ENCODE peak calls at places on chromosome 4, in eight cellular contexts. One of them, this sample, is unnamed.

GRCh38 chr4:89196745-89197144 is 85.4 kb downstream of the TIGD2 start:
- DNase-seq in kidney: no peak
- DNase-seq in spleen: no peak
- DNase-seq in H9: no peak
- DNase-seq in endodermal cell: no peak
- DNase-seq in HCT116: no peak
- DNase-seq in right atrium auricular region: no peak
- DNase-seq in uterus: no peak
- DNase-seq in this sample: no peak

GRCh38 chr4:187944179-187944578 is 51.4 kb upstream of the ZFP42 start:
- DNase-seq in HCT116: no peak
- DNase-seq in spleen: no peak
- DNase-seq in endodermal cell: no peak
- DNase-seq in right atrium auricular region: no peak
- DNase-seq in uterus: no peak
- DNase-seq in H9: no peak
- DNase-seq in kidney: no peak
- DNase-seq in this sample: no peak

GRCh38 chr4:143336828-143337599 is at the start of gene GAB1:
- DNase-seq in HCT116: no peak
- DNase-seq in right atrium auricular region: peak; percentile 78
- DNase-seq in spleen: peak; percentile 94
- DNase-seq in H9: peak; percentile 85
- DNase-seq in uterus: peak; percentile 74
- DNase-seq in kidney: peak; percentile 93
- DNase-seq in endodermal cell: peak; percentile 94
- DNase-seq in this sample: no peak

GRCh38 chr4:15691346-15692140 is 9.9 kb downstream of the FAM200B start:
- DNase-seq in right atrium auricular region: no peak
- DNase-seq in HCT116: no peak
- DNase-seq in kidney: no peak
- DNase-seq in uterus: no peak
- DNase-seq in H9: no peak
- DNase-seq in endodermal cell: no peak
- DNase-seq in spleen: no peak
- DNase-seq in this sample: no peak

GRCh38 chr4:37561803-37562207 is 124.4 kb downstream of the RELL1 start:
- DNase-seq in HCT116: no peak
- DNase-seq in spleen: no peak
- DNase-seq in H9: no peak
- DNase-seq in endodermal cell: no peak
- DNase-seq in uterus: no peak
- DNase-seq in kidney: no peak
- DNase-seq in right atrium auricular region: no peak
- DNase-seq in this sample: no peak

GRCh38 chr4:3765271-3766206 is 646 bp upstream of the ADRA2C start:
- DNase-seq in endodermal cell: peak; percentile 89
- DNase-seq in H9: peak; percentile 83
- DNase-seq in HCT116: no peak
- DNase-seq in kidney: no peak
- DNase-seq in spleen: no peak
- DNase-seq in right atrium auricular region: no peak
- DNase-seq in uterus: peak; percentile 67
- DNase-seq in this sample: no peak

GRCh38 chr4:38667005-38667771 is 3.2 kb downstream of the KLF3 start:
- DNase-seq in endodermal cell: peak; percentile 91
- DNase-seq in H9: peak; percentile 93
- DNase-seq in HCT116: peak; percentile 88
- DNase-seq in right atrium auricular region: peak; percentile 96
- DNase-seq in spleen: no peak
- DNase-seq in uterus: peak; percentile 91
- DNase-seq in kidney: peak; percentile 80
- DNase-seq in this sample: peak; percentile 38

GRCh38 chr4:6688879-6689505 is 4.7 kb upstream of the S100P start:
- DNase-seq in H9: peak; percentile 81
- DNase-seq in kidney: peak; percentile 78
- DNase-seq in spleen: peak; percentile 82
- DNase-seq in uterus: no peak
- DNase-seq in endodermal cell: peak; percentile 91
- DNase-seq in right atrium auricular region: no peak
- DNase-seq in HCT116: peak; percentile 75
- DNase-seq in this sample: peak; percentile 65

GRCh38 chr4:153156263-153156662 is 48.0 kb upstream of the TRIM2 start:
- DNase-seq in spleen: no peak
- DNase-seq in endodermal cell: peak; percentile 81
- DNase-seq in uterus: no peak
- DNase-seq in kidney: no peak
- DNase-seq in right atrium auricular region: no peak
- DNase-seq in H9: no peak
- DNase-seq in HCT116: no peak
- DNase-seq in this sample: peak; percentile 11

GRCh38 chr4:159346681-159347080 is 243.8 kb downstream of the RAPGEF2 start:
- DNase-seq in spleen: no peak
- DNase-seq in HCT116: no peak
- DNase-seq in right atrium auricular region: no peak
- DNase-seq in kidney: no peak
- DNase-seq in H9: no peak
- DNase-seq in endodermal cell: no peak
- DNase-seq in uterus: no peak
- DNase-seq in this sample: no peak

GRCh38 chr4:157220026-157220881 is at the start of gene GRIA2:
- DNase-seq in spleen: peak; percentile 69
- DNase-seq in HCT116: no peak
- DNase-seq in endodermal cell: peak; percentile 94
- DNase-seq in right atrium auricular region: no peak
- DNase-seq in uterus: peak; percentile 67
- DNase-seq in H9: peak; percentile 83
- DNase-seq in kidney: peak; percentile 79
- DNase-seq in this sample: no peak

GRCh38 chr4:19947349-19947748 is 304.4 kb upstream of the SLIT2 start:
- DNase-seq in right atrium auricular region: no peak
- DNase-seq in H9: no peak
- DNase-seq in spleen: no peak
- DNase-seq in uterus: no peak
- DNase-seq in kidney: no peak
- DNase-seq in HCT116: no peak
- DNase-seq in endodermal cell: no peak
- DNase-seq in this sample: no peak

GRCh38 chr4:80631861-80632260 is 296.3 kb downstream of the CFAP299 start:
- DNase-seq in HCT116: no peak
- DNase-seq in endodermal cell: no peak
- DNase-seq in right atrium auricular region: no peak
- DNase-seq in kidney: no peak
- DNase-seq in uterus: no peak
- DNase-seq in spleen: no peak
- DNase-seq in H9: no peak
- DNase-seq in this sample: no peak

GRCh38 chr4:88054909-88055308 is 47.5 kb downstream of the PKD2 start:
- DNase-seq in uterus: no peak
- DNase-seq in H9: peak; percentile 60
- DNase-seq in kidney: no peak
- DNase-seq in endodermal cell: peak; percentile 73
- DNase-seq in right atrium auricular region: no peak
- DNase-seq in HCT116: peak; percentile 23
- DNase-seq in spleen: no peak
- DNase-seq in this sample: no peak

GRCh38 chr4:30755306-30755705 is 35.1 kb downstream of the PCDH7 start:
- DNase-seq in spleen: no peak
- DNase-seq in uterus: no peak
- DNase-seq in HCT116: no peak
- DNase-seq in endodermal cell: no peak
- DNase-seq in H9: no peak
- DNase-seq in kidney: no peak
- DNase-seq in right atrium auricular region: no peak
- DNase-seq in this sample: no peak

GRCh38 chr4:121822796-121823504 is 733 bp downstream of the CCNA2 start:
- DNase-seq in H9: peak; percentile 32
- DNase-seq in HCT116: no peak
- DNase-seq in uterus: peak; percentile 26
- DNase-seq in endodermal cell: peak; percentile 74
- DNase-seq in right atrium auricular region: no peak
- DNase-seq in spleen: no peak
- DNase-seq in kidney: no peak
- DNase-seq in this sample: peak; percentile 11

GRCh38 chr4:119212964-119213606 is 572 bp downstream of the USP53 start:
- DNase-seq in HCT116: peak; percentile 89
- DNase-seq in right atrium auricular region: peak; percentile 96
- DNase-seq in kidney: peak; percentile 97
- DNase-seq in uterus: peak; percentile 86
- DNase-seq in endodermal cell: peak; percentile 96
- DNase-seq in H9: peak; percentile 92
- DNase-seq in spleen: peak; percentile 94
- DNase-seq in this sample: peak; percentile 46

GRCh38 chr4:60637976-60638375 is 562.1 kb upstream of the ADGRL3 start:
- DNase-seq in HCT116: no peak
- DNase-seq in spleen: no peak
- DNase-seq in right atrium auricular region: no peak
- DNase-seq in kidney: no peak
- DNase-seq in H9: no peak
- DNase-seq in endodermal cell: no peak
- DNase-seq in uterus: no peak
- DNase-seq in this sample: no peak
- H3K9me3 ChIP-seq in HCT116: peaks cover 16% of the 10 kb centered on the region
- H3K9me3 ChIP-seq in spleen: peaks cover 46% of the 10 kb centered on the region
- H3K9me3 ChIP-seq in right atrium auricular region: no peaks in the 10 kb centered on the region
- H3K9me3 ChIP-seq in kidney: no peaks in the 10 kb centered on the region
- H3K9me3 ChIP-seq in H9: no peaks in the 10 kb centered on the region
- H3K9me3 ChIP-seq in endodermal cell: no peaks in the 10 kb centered on the region
- H3K9me3 ChIP-seq in uterus: peaks cover 3% of the 10 kb centered on the region
- H3K9me3 ChIP-seq in this sample: peaks cover 5% of the 10 kb centered on the region

GRCh38 chr4:174989791-174990190 is 71.6 kb downstream of the ADAM29 start:
- DNase-seq in HCT116: no peak
- DNase-seq in uterus: no peak
- DNase-seq in H9: no peak
- DNase-seq in kidney: no peak
- DNase-seq in right atrium auricular region: no peak
- DNase-seq in endodermal cell: no peak
- DNase-seq in spleen: no peak
- DNase-seq in this sample: no peak
- H3K9me3 ChIP-seq in HCT116: no peaks in the 10 kb centered on the region
- H3K9me3 ChIP-seq in uterus: peaks cover 5% of the 10 kb centered on the region
- H3K9me3 ChIP-seq in H9: no peaks in the 10 kb centered on the region
- H3K9me3 ChIP-seq in kidney: no peaks in the 10 kb centered on the region
- H3K9me3 ChIP-seq in right atrium auricular region: no peaks in the 10 kb centered on the region
- H3K9me3 ChIP-seq in endodermal cell: peaks cover 27% of the 10 kb centered on the region
- H3K9me3 ChIP-seq in spleen: peaks cover 28% of the 10 kb centered on the region
- H3K9me3 ChIP-seq in this sample: no peaks in the 10 kb centered on the region

GRCh38 chr4:1251773-1252066 is 2.8 kb upstream of the CTBP1 start:
- DNase-seq in kidney: no peak
- DNase-seq in uterus: no peak
- DNase-seq in spleen: peak; percentile 38
- DNase-seq in H9: no peak
- DNase-seq in right atrium auricular region: no peak
- DNase-seq in HCT116: no peak
- DNase-seq in endodermal cell: no peak
- DNase-seq in this sample: no peak

GRCh38 chr4:1252928-1253492 is 4.1 kb upstream of the CTBP1 start:
- DNase-seq in uterus: no peak
- DNase-seq in HCT116: no peak
- DNase-seq in right atrium auricular region: no peak
- DNase-seq in endodermal cell: no peak
- DNase-seq in kidney: no peak
- DNase-seq in spleen: no peak
- DNase-seq in H9: no peak
- DNase-seq in this sample: no peak

GRCh38 chr4:1255151-1255550 is 6.2 kb upstream of the CTBP1 start:
- DNase-seq in kidney: no peak
- DNase-seq in HCT116: no peak
- DNase-seq in endodermal cell: no peak
- DNase-seq in spleen: no peak
- DNase-seq in uterus: no peak
- DNase-seq in right atrium auricular region: no peak
- DNase-seq in H9: no peak
- DNase-seq in this sample: no peak

GRCh38 chr4:1255699-1256098 is 6.8 kb upstream of the CTBP1 start:
- DNase-seq in kidney: no peak
- DNase-seq in H9: no peak
- DNase-seq in uterus: no peak
- DNase-seq in HCT116: no peak
- DNase-seq in endodermal cell: no peak
- DNase-seq in right atrium auricular region: no peak
- DNase-seq in spleen: no peak
- DNase-seq in this sample: no peak

DNA sequence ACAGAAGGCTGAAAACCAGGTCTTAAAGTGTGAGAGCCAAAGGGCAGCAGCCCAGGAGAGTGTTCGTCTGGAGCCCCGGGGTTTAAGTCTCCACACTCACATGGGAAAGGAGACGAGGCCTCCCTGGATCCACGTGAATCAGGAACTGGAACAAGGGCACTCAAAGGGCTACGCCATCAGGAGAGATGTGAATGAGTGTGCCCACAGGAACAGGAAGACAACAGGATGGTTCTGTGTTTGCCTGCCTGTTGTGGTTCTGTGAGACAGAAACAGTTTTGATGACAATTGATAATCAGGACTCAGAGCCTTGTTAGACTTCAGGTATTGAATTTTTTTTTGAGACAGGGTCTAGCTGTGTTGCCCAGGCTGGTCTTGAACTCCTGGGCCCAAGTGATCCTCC is 4.9 kb upstream of the CTBP1 start:
- DNase-seq in kidney: no peak
- DNase-seq in spleen: peak; percentile 24
- DNase-seq in HCT116: no peak
- DNase-seq in H9: no peak
- DNase-seq in uterus: no peak
- DNase-seq in right atrium auricular region: no peak
- DNase-seq in endodermal cell: no peak
- DNase-seq in this sample: no peak
- H3K9me3 ChIP-seq in kidney: no peaks in the 10 kb centered on the region
- H3K9me3 ChIP-seq in spleen: peaks cover 13% of the 10 kb centered on the region
- H3K9me3 ChIP-seq in HCT116: peaks cover 5% of the 10 kb centered on the region
- H3K9me3 ChIP-seq in H9: peaks cover 38% of the 10 kb centered on the region
- H3K9me3 ChIP-seq in uterus: no peaks in the 10 kb centered on the region
- H3K9me3 ChIP-seq in right atrium auricular region: no peaks in the 10 kb centered on the region
- H3K9me3 ChIP-seq in endodermal cell: peaks cover 59% of the 10 kb centered on the region
- H3K9me3 ChIP-seq in this sample: no peaks in the 10 kb centered on the region

GRCh38 chr4:83431200-83431599 is 24.4 kb downstream of the HELQ start:
- DNase-seq in HCT116: no peak
- DNase-seq in endodermal cell: no peak
- DNase-seq in H9: no peak
- DNase-seq in uterus: no peak
- DNase-seq in right atrium auricular region: no peak
- DNase-seq in spleen: no peak
- DNase-seq in kidney: no peak
- DNase-seq in this sample: no peak

GRCh38 chr4:83440899-83441298 is 14.7 kb downstream of the HELQ start:
- DNase-seq in spleen: no peak
- DNase-seq in uterus: no peak
- DNase-seq in right atrium auricular region: no peak
- DNase-seq in HCT116: no peak
- DNase-seq in endodermal cell: no peak
- DNase-seq in kidney: no peak
- DNase-seq in H9: no peak
- DNase-seq in this sample: no peak

GRCh38 chr4:83440148-83440814 is 15.3 kb downstream of the HELQ start:
- DNase-seq in H9: no peak
- DNase-seq in endodermal cell: no peak
- DNase-seq in right atrium auricular region: no peak
- DNase-seq in spleen: no peak
- DNase-seq in HCT116: no peak
- DNase-seq in uterus: no peak
- DNase-seq in kidney: no peak
- DNase-seq in this sample: no peak

GRCh38 chr4:83438719-83439118 is 16.9 kb downstream of the HELQ start:
- DNase-seq in spleen: no peak
- DNase-seq in right atrium auricular region: no peak
- DNase-seq in endodermal cell: no peak
- DNase-seq in HCT116: no peak
- DNase-seq in kidney: no peak
- DNase-seq in H9: no peak
- DNase-seq in uterus: no peak
- DNase-seq in this sample: no peak

GRCh38 chr4:83436680-83437079 is 18.9 kb downstream of the HELQ start:
- DNase-seq in HCT116: no peak
- DNase-seq in right atrium auricular region: no peak
- DNase-seq in uterus: no peak
- DNase-seq in kidney: no peak
- DNase-seq in endodermal cell: peak; percentile 55
- DNase-seq in spleen: no peak
- DNase-seq in H9: no peak
- DNase-seq in this sample: no peak
- H3K9me3 ChIP-seq in HCT116: no peaks in the 10 kb centered on the region
- H3K9me3 ChIP-seq in right atrium auricular region: no peaks in the 10 kb centered on the region
- H3K9me3 ChIP-seq in uterus: no peaks in the 10 kb centered on the region
- H3K9me3 ChIP-seq in kidney: no peaks in the 10 kb centered on the region
- H3K9me3 ChIP-seq in endodermal cell: no peaks in the 10 kb centered on the region
- H3K9me3 ChIP-seq in spleen: no peaks in the 10 kb centered on the region
- H3K9me3 ChIP-seq in H9: no peaks in the 10 kb centered on the region
- H3K9me3 ChIP-seq in this sample: no peaks in the 10 kb centered on the region

This sample was measured in T-helper 17 cell.